ENCODE peak calls at places on chromosomes 11 and 22, in seven cellular contexts. U, R, M, Y, L, H and P are unnamed samples.
A peak's percentile ranks its signal among the peaks of the same experiment; 100 is the strongest.

GRCh38 chr11:93589347-93589746 is 46.2 kb upstream of the SMCO4 start:
- DNase-seq in U (no peak), R (no peak), M (no peak), Y (no peak), L (no peak), H (no peak), P (no peak)

GRCh38 chr11:67022341-67022933 is 497 bp upstream of the SYT12 start:
- DNase-seq in U (no peak), R (no peak), M (no peak), Y (no peak), L (no peak), H (peak; percentile 73), P (no peak)

GRCh38 chr22:50729391-50730012 is 8.5 kb upstream of the ACR start:
- DNase-seq in U (peak; percentile 59), R (no peak), M (peak; percentile 20), Y (no peak), L (no peak), H (no peak), P (no peak)

GRCh38 chr22:46129390-46130041 is 20.8 kb upstream of the PPARA start:
- DNase-seq in U (no peak), R (no peak), M (peak; percentile 74), Y (no peak), L (no peak), H (no peak), P (no peak)

GRCh38 chr11:61791737-61792309 is 576 bp downstream of the TMEM258 start:
- DNase-seq in U (peak; percentile 90), R (peak; percentile 82), M (peak; percentile 86), Y (peak; percentile 68), L (peak; percentile 67), H (peak; percentile 33), P (peak; percentile 85)

GRCh38 chr22:49358041-49358440 is 469.6 kb downstream of the BRD1 start:
- DNase-seq in U (no peak), R (no peak), M (no peak), Y (no peak), L (no peak), H (no peak), P (no peak)

GRCh38 chr22:28237783-28238182 is 318.7 kb upstream of the PITPNB start:
- DNase-seq in U (no peak), R (no peak), M (no peak), Y (no peak), L (no peak), H (no peak), P (no peak)

GRCh38 chr22:19527861-19528417 is 3.7 kb upstream of the CLDN5 start:
- DNase-seq in U (no peak), R (no peak), M (no peak), Y (no peak), L (no peak), H (no peak), P (no peak)

GRCh38 chr22:21917206-21917958 is 35.3 kb downstream of the PPM1F start:
- DNase-seq in U (no peak), R (no peak), M (no peak), Y (no peak), L (no peak), H (no peak), P (no peak)

GRCh38 chr22:39518124-39518786 is 2.1 kb upstream of the ATF4 start:
- DNase-seq in U (no peak), R (no peak), M (no peak), Y (no peak), L (no peak), H (no peak), P (no peak)

GRCh38 chr11:16786131-16786530 is 47.7 kb downstream of the C11orf58 start:
- DNase-seq in U (peak; percentile 22), R (no peak), M (no peak), Y (no peak), L (no peak), H (no peak), P (no peak)

GRCh38 chr11:113553905-113554304 is 78.7 kb upstream of the DRD2 start:
- DNase-seq in U (no peak), R (no peak), M (no peak), Y (peak; percentile 37), L (no peak), H (no peak), P (no peak)

GRCh38 chr22:20039683-20040325 is 18.9 kb downstream of the TANGO2 start:
- DNase-seq in U (no peak), R (no peak), M (no peak), Y (no peak), L (no peak), H (peak; percentile 48), P (no peak)

GRCh38 chr22:18115844-18116480 is 5.4 kb downstream of the TUBA8 start:
- DNase-seq in U (no peak), R (no peak), M (no peak), Y (no peak), L (no peak), H (no peak), P (no peak)

GRCh38 chr22:50694766-50695420 is 22.3 kb downstream of the SHANK3 start:
- DNase-seq in U (peak; percentile 56), R (no peak), M (peak; percentile 17), Y (no peak), L (no peak), H (no peak), P (no peak)

GRCh38 chr22:41401781-41402648 is 20.3 kb downstream of the TEF start:
- DNase-seq in U (peak; percentile 92), R (peak; percentile 57), M (peak; percentile 94), Y (no peak), L (no peak), H (peak; percentile 69), P (no peak)

GRCh38 chr11:4084406-4084805 is 10.2 kb upstream of the RRM1 start:
- DNase-seq in U (no peak), R (no peak), M (no peak), Y (no peak), L (no peak), H (no peak), P (no peak)

GRCh38 chr11:4087551-4087950 is 7.0 kb upstream of the RRM1 start:
- DNase-seq in U (no peak), R (peak; percentile 11), M (no peak), Y (no peak), L (no peak), H (no peak), P (no peak)

GRCh38 chr11:4085575-4085974 is 9.0 kb upstream of the RRM1 start:
- DNase-seq in U (no peak), R (no peak), M (no peak), Y (no peak), L (no peak), H (no peak), P (no peak)

GRCh38 chr11:4090258-4090657 is 4.3 kb upstream of the RRM1 start:
- DNase-seq in U (no peak), R (no peak), M (no peak), Y (no peak), L (no peak), H (no peak), P (no peak)

DNA sequence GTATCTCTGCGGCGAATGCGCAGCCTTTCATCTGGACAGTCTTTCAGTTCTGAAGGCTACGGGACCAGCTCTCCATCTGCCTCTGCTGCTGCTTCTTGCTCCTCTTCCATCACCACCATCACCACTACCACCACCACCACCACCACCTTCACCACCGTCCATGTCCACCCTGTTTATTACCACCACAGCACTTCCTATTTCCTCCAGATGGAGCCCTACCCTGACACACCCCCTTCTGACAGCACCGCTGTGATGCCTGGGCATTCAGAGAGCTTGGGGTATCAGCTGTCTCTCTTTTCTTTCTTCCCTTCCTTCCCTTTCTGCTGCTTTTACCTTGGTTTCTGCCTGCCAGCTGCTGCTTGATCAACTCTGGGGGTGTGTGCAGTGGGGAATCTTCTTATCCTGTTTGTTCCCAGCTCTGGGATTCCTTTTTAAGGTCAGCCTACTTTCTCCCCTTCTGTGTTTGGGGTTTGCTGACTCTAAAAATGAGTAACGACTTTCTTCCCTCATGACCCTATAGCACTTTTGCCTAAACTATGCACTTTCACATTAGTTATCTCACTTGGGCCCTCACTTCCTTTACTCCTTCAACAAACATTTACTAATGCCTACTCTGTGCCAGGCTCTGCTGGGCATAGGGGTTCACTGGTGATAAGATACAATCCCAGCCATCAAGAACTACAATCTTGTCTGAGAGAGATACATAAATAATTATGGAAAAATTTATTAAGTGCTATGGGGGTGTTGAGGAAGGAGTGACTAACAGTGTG is 7.8 kb upstream of the RRM1 start:
- DNase-seq in U (no peak), R (no peak), M (no peak), Y (no peak), L (no peak), H (no peak), P (no peak)
- TF ChIP-seq POLR2A in U (no peak), R (no peak), M (no peak), Y (no peak), L (no peak), H (no peak), P (no peak)

DNA sequence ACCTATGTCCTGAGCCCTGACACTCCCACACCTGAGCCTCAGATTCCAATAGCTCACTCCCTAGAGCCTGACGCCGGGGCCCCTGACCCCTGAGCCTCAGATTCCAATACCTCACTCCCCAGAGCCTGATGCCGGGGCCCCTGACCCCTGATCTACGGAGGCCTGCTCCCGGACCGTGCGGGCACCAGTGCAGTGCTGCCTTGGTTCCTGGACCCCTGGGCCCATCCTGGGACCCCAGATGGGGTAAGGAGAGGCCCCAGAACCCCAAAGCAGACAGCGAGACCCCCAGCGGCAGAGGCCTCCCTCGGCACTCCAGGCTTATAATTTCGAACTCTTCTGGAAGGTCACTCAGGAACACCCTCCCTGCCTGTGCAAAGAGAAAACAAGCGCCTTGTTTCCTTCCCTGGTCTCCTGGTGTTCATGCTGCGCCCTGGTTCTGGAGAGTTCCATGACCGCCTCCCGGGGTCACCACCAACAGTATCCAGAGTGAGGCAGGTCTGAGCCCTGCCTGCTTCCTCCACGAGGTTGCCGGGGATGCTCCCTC is 7.5 kb downstream of the SUSD2 start:
- DNase-seq in U (peak; percentile 56), R (no peak), M (no peak), Y (no peak), L (no peak), H (no peak), P (no peak)
- TF ChIP-seq POLR2A in U (no peak), R (no peak), M (no peak), Y (no peak), L (no peak), H (no peak), P (no peak)

GRCh38 chr22:35480143-35480542 is 60.5 kb upstream of the RASD2 start:
- DNase-seq in U (peak; percentile 96), R (no peak), M (peak; percentile 54), Y (no peak), L (no peak), H (peak; percentile 90), P (no peak)
- TF ChIP-seq POLR2A in U (no peak), R (no peak), M (no peak), Y (no peak), L (no peak), H (no peak), P (no peak)

GRCh38 chr11:121467965-121468364 is 15.2 kb upstream of the SORL1-AS1 start:
- DNase-seq in U (no peak), R (no peak), M (no peak), Y (no peak), L (no peak), H (peak; percentile 36), P (no peak)

GRCh38 chr11:121472310-121472709 is 19.5 kb upstream of the SORL1-AS1 start:
- DNase-seq in U (no peak), R (no peak), M (no peak), Y (no peak), L (no peak), H (no peak), P (no peak)

GRCh38 chr11:121473064-121473777 is 20.5 kb upstream of the SORL1-AS1 start:
- DNase-seq in U (no peak), R (no peak), M (no peak), Y (no peak), L (no peak), H (no peak), P (no peak)

GRCh38 chr11:121469910-121470309 is 17.1 kb upstream of the SORL1-AS1 start:
- DNase-seq in U (no peak), R (no peak), M (no peak), Y (no peak), L (no peak), H (no peak), P (no peak)

GRCh38 chr11:121471167-121471566 is 18.4 kb upstream of the SORL1-AS1 start:
- DNase-seq in U (no peak), R (no peak), M (no peak), Y (no peak), L (no peak), H (no peak), P (no peak)
- TF ChIP-seq POLR2A in U (no peak), R (no peak), M (no peak), Y (no peak), L (no peak), H (no peak), P (no peak)